ENCODE peak calls at places on chromosomes 6 and 20, in five cellular contexts. O is WTC11, Q is brain microvascular endothelial cell, K is psoas muscle, Y is RWPE2. R is an unnamed sample.

GRCh38 chr6:22899446-22899845 is 330.1 kb downstream of the HDGFL1 start:
- DNase-seq in Y (no peak), K (no peak), Q (no peak), O (no peak), R (no peak)

GRCh38 chr6:33082702-33083101 is 6.9 kb downstream of the HLA-DPB1 start:
- DNase-seq in O (peak; percentile 51), K (peak; percentile 67), Y (no peak), Q (no peak), R (no peak)

GRCh38 chr20:41005361-41005729 is 23.3 kb upstream of the TOP1 start:
- DNase-seq in Q (peak; percentile 93), O (no peak), Y (peak; percentile 99), K (peak; percentile 92), R (no peak)

GRCh38 chr6:124989136-124989983 is 27.1 kb downstream of the RNF217 start:
- DNase-seq in O (no peak), Q (no peak), Y (no peak), K (no peak), R (no peak)

GRCh38 chr6:165894228-165894825 is 231.3 kb upstream of the PDE10A start:
- DNase-seq in K (no peak), Y (no peak), O (no peak), Q (no peak), R (no peak)

GRCh38 chr20:39773380-39774000 is 811.3 kb downstream of the DHX35 start:
- DNase-seq in Y (no peak), K (no peak), Q (no peak), O (no peak), R (no peak)

GRCh38 chr20:51182571-51182970 is 159.7 kb upstream of the KCNG1 start:
- DNase-seq in Q (no peak), Y (no peak), K (no peak), O (no peak), R (no peak)

GRCh38 chr6:57262901-57263694 is 41.0 kb upstream of the RAB23 start:
- DNase-seq in Y (no peak), Q (peak; percentile 92), K (no peak), O (no peak), R (no peak)

GRCh38 chr20:16028923-16029322 is 544.3 kb downstream of the KIF16B start:
- DNase-seq in O (no peak), K (no peak), Q (no peak), Y (no peak), R (no peak)

GRCh38 chr6:128882560-128882959 is 378 bp upstream of the LAMA2 start:
- DNase-seq in Y (no peak), Q (no peak), K (no peak), O (no peak), R (no peak)

GRCh38 chr6:149081281-149081680 is 236.2 kb upstream of the TAB2 start:
- DNase-seq in K (no peak), Y (no peak), Q (no peak), O (no peak), R (no peak)

GRCh38 chr20:19888269-19888669 is 128.9 kb upstream of the NAA20 start:
- DNase-seq in O (no peak), Q (no peak), Y (no peak), K (peak; percentile 60), R (no peak)

GRCh38 chr6:123941855-123942254 is 138.2 kb downstream of the NKAIN2 start:
- DNase-seq in O (no peak), Q (no peak), K (no peak), Y (no peak), R (no peak)

GRCh38 chr6:37495199-37495913 is 4.3 kb downstream of the CCDC167 start:
- DNase-seq in Y (no peak), Q (no peak), O (no peak), K (no peak), R (no peak)

GRCh38 chr6:5260111-5260620 is 584 bp downstream of the LYRM4 start:
- DNase-seq in Y (peak; percentile 74), O (peak; percentile 63), K (peak; percentile 77), Q (peak; percentile 51), R (no peak)

GRCh38 chr6:67880939-67881705 is 754.0 kb upstream of the ADGRB3 start:
- DNase-seq in Y (no peak), K (no peak), O (no peak), Q (peak; percentile 55), R (no peak)

GRCh38 chr6:142088858-142089216 is 43.9 kb upstream of the GJE1 start:
- DNase-seq in O (peak; percentile 84), K (peak; percentile 46), Q (peak; percentile 40), Y (peak; percentile 60), R (no peak)

GRCh38 chr6:17130786-17131185 is 28.9 kb downstream of the STMND1 start:
- DNase-seq in O (no peak), Q (no peak), Y (no peak), K (no peak), R (no peak)

GRCh38 chr6:27133281-27134227 is 113.9 kb upstream of the PRSS16 start:
- DNase-seq in Y (peak; percentile 72), Q (peak; percentile 82), K (peak; percentile 79), O (peak; percentile 74), R (peak; percentile 96)

GRCh38 chr6:21265264-21266044 is 328.1 kb upstream of the SOX4 start:
- DNase-seq in Y (no peak), Q (no peak), K (no peak), O (no peak), R (no peak)

GRCh38 chr6:131728296-131728939 is 17.6 kb upstream of the CTAGE9 start:
- DNase-seq in O (no peak), Q (no peak), K (no peak), Y (no peak), R (no peak)

GRCh38 chr6:142028527-142028926 is 104.2 kb upstream of the GJE1 start:
- DNase-seq in O (no peak), Y (no peak), Q (no peak), K (no peak), R (no peak)

GRCh38 chr6:39753745-39754084 is 28.5 kb upstream of the KIF6 start:
- DNase-seq in K (no peak), Q (no peak), Y (no peak), O (no peak), R (no peak)

GRCh38 chr6:64580346-64580745 is 944.7 kb downstream of the PHF3 start:
- DNase-seq in Y (no peak), O (no peak), Q (no peak), K (no peak), R (no peak)

GRCh38 chr6:18632670-18633410 is 245.7 kb downstream of the RNF144B start:
- DNase-seq in O (no peak), Y (no peak), Q (peak; percentile 77), K (no peak), R (no peak)

GRCh38 chr6:113060664-113061063 is 713.5 kb downstream of the RFPL4B start:
- DNase-seq in Q (no peak), K (no peak), O (no peak), Y (no peak), R (no peak)

GRCh38 chr6:33896391-33897192 is 92.8 kb upstream of the MLN start:
- DNase-seq in Q (no peak), Y (no peak), O (no peak), K (peak; percentile 30), R (no peak)

GRCh38 chr6:22152871-22153270 is 144.0 kb downstream of the PRL start:
- DNase-seq in K (no peak), O (no peak), Q (no peak), Y (no peak), R (no peak)

GRCh38 chr6:155314773-155315515 is 660 bp upstream of the TFB1M start:
- DNase-seq in K (peak; percentile 79), Q (peak; percentile 90), O (no peak), Y (peak; percentile 68), R (no peak)

GRCh38 chr20:49634116-49634515 is 66.2 kb upstream of the PTGIS start:
- DNase-seq in K (no peak), O (no peak), Q (no peak), Y (no peak), R (no peak)

GRCh38 chr20:1894951-1895673 is at the start of gene SIRPA:
- DNase-seq in O (peak; percentile 42), Q (peak; percentile 39), K (peak; percentile 87), Y (peak; percentile 64), R (no peak)

GRCh38 chr6:113558966-113559365 is 298.2 kb upstream of the MARCKS start:
- DNase-seq in Y (no peak), Q (peak; percentile 55), K (no peak), O (no peak), R (no peak)

GRCh38 chr20:34638532-34638931 is 38.4 kb downstream of the PIGU start:
- DNase-seq in O (no peak), K (no peak), Q (no peak), Y (no peak), R (no peak)

GRCh38 chr20:575230-575629 is 31.6 kb upstream of the CSNK2A1 start:
- DNase-seq in Y (no peak), Q (no peak), K (no peak), O (no peak), R (no peak)
- TF ChIP-seq CTCF in Y (no peak), Q (no peak), K (no peak), O (no peak), R (no peak)

GRCh38 chr6:25961619-25962367 is 809 bp upstream of the TRIM38 start:
- DNase-seq in K (no peak), Y (no peak), Q (no peak), O (no peak), R (no peak)
- TF ChIP-seq CTCF in K (no peak), Y (no peak), Q (no peak), O (no peak), R (peak; percentile 25)

GRCh38 chr6:160224599-160225237 is 33.9 kb downstream of the SLC22A2 start:
- DNase-seq in Y (no peak), Q (no peak), O (no peak), K (no peak), R (no peak)

GRCh38 chr6:160222491-160222890 is 36.1 kb downstream of the SLC22A2 start:
- DNase-seq in Y (no peak), Q (no peak), O (peak; percentile 43), K (no peak), R (no peak)

GRCh38 chr6:160217863-160218262 is 40.8 kb downstream of the SLC22A2 start:
- DNase-seq in Y (no peak), K (no peak), O (no peak), Q (no peak), R (no peak)

GRCh38 chr6:160221918-160222317 is 36.7 kb downstream of the SLC22A2 start:
- DNase-seq in K (no peak), Y (no peak), O (no peak), Q (no peak), R (no peak)

GRCh38 chr6:160221423-160221822 is 37.2 kb downstream of the SLC22A2 start:
- DNase-seq in Q (no peak), K (no peak), Y (no peak), O (no peak), R (no peak)
- TF ChIP-seq CTCF in Q (no peak), K (no peak), Y (peak; percentile 57), O (no peak), R (peak; percentile 32)

DNA sequence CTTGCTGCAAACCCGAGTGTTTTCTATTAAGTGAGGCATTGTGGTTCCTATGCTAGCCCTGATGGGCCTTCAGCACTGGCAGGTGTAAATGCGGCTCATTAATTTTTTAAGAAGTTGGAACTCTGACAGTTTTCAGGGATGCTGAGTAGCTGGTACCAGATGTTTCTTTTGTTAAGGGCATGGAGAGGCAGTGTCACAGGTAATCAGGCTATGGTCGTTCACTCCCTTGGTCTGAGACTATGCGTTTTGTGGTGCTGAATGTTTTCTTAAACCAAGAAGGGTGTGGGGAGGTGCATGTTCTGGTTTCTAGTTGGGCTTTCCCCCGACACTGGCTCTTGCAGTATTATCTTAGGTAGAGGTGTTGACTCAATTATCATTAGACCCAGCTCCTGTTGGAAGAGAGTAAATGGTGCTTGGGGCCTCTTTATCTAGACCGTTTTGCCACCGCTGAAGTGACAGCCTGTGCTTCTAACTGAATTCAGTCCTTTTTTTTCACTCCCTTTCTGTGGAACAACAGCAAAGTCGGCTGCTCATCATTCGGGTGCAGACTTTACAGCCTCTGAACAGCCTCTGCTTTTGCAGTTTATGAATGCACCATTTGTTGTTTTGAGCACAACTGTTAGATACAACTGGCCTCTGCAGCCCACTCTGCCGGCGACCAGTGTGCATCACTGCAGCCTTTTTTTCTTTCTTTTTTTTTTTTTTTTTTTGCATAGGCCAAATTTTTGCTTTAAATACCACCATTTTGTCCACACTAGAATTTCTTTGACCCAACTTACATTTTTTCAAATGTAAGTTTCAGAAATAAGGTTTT is 35.6 kb downstream of the RREB1 start:
- DNase-seq in Y (no peak), K (no peak), Q (no peak), O (no peak), R (no peak)
- TF ChIP-seq CTCF in Y (no peak), K (peak; percentile 22), Q (peak; percentile 63), O (no peak), R (peak; percentile 71)

R was measured in chondrocyte.